ENCODE peak calls at places on chromosome 1, in five cellular contexts. G is A673, S is ovary, Q is prostate gland, N is tibial artery. E is an unnamed sample.

GRCh38 chr1:27438621-27439061 is 46.2 kb downstream of the GPR3 start:
- DNase-seq in N (no peak), S (no peak), G (no peak), Q (no peak), E (no peak)

GRCh38 chr1:64514197-64514765 is 44.4 kb downstream of the CACHD1 start:
- DNase-seq in N (no peak), G (no peak), S (no peak), Q (no peak), E (no peak)

GRCh38 chr1:20169932-20170331 is 16.0 kb upstream of the UBXN10 start:
- DNase-seq in G (no peak), N (no peak), S (no peak), Q (no peak), E (no peak)

GRCh38 chr1:233281711-233282581 is 13.6 kb downstream of the PCNX2 start:
- DNase-seq in Q (no peak), N (no peak), S (no peak), G (no peak), E (no peak)

GRCh38 chr1:145906954-145907755 is 2.7 kb downstream of the ITGA10 start:
- DNase-seq in G (no peak), N (no peak), Q (no peak), S (no peak), E (no peak)

GRCh38 chr1:23385119-23385621 is 15.5 kb upstream of the ZNF436 start:
- DNase-seq in Q (no peak), N (no peak), S (no peak), G (no peak), E (peak; percentile 22)

GRCh38 chr1:54973205-54973921 is 7.1 kb upstream of the TMEM61 start:
- DNase-seq in S (no peak), G (peak; percentile 33), N (peak; percentile 77), Q (no peak), E (peak; percentile 79)

GRCh38 chr1:11482904-11483479 is 4.0 kb downstream of the DISP3 start:
- DNase-seq in N (no peak), S (no peak), Q (no peak), G (no peak), E (no peak)

GRCh38 chr1:194533641-194534040 is 1347.2 kb upstream of the B3GALT2 start:
- DNase-seq in N (no peak), S (no peak), Q (no peak), G (no peak), E (no peak)

GRCh38 chr1:156076609-156077429 is 5.4 kb downstream of the MEX3A start:
- DNase-seq in S (no peak), Q (no peak), N (no peak), G (peak; percentile 78), E (peak; percentile 85)

GRCh38 chr1:55284856-55285255 is 69.7 kb upstream of the USP24 start:
- DNase-seq in Q (peak; percentile 10), S (peak; percentile 25), N (no peak), G (peak; percentile 59), E (peak; percentile 56)

GRCh38 chr1:42936309-42937078 is 22.2 kb downstream of the SLC2A1 start:
- DNase-seq in N (peak; percentile 58), G (no peak), S (peak; percentile 66), Q (no peak), E (peak; percentile 69)

GRCh38 chr1:62435231-62436038 is 1.4 kb upstream of the USP1 start:
- DNase-seq in Q (no peak), G (no peak), S (peak; percentile 18), N (peak; percentile 64), E (peak; percentile 56)

GRCh38 chr1:179002552-179003345 is 22.9 kb upstream of the FAM20B start:
- DNase-seq in G (peak; percentile 69), Q (peak; percentile 51), N (peak; percentile 83), S (peak; percentile 80), E (peak; percentile 98)

DNA sequence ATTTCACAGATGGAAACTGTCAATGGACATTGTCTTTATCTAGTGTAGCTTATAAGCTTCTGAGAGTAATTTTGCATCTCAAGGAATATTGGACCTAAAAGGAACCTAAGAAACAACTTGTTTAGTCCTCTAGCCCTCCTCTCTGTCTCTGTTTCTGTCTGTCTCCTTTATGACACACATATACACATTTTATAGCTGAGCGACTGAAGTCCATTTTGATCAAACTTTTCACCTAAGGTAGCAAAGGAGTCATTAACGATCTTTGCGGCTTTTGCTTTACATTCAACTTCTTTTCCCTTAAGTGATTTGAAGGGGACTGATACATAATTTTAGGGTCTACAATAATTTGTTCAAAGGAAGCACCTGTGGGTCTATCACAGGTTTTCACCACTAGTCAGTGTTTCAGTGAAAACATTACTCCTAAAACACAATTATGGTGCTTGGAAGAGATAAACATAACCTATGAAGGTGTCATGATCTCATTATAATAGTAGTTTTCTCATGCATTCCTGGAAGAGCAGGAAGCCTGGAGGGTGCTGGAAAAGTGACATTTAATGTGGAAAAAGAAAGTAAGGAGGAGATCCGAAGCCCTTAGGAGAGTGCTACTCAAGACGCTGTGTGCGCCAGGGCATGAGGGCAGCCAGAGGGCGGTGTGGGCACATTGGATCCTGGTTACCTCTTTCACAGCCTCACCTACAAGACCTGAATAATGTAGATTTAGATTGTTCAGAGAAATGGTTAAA is 248.6 kb downstream of the DNM3 start:
- DNase-seq in G (peak; percentile 65), S (no peak), Q (peak; percentile 25), N (peak; percentile 66), E (peak; percentile 86)
- H3K4me3 ChIP-seq in G (no peak overlapping the region), S (no peak overlapping the region), Q (no peak overlapping the region), N (no peak overlapping the region), E (no peak overlapping the region)

GRCh38 chr1:207033302-207033701 is 746 bp upstream of the C1orf116 start:
- DNase-seq in N (no peak), Q (no peak), G (no peak), S (no peak), E (no peak)

GRCh38 chr1:207031632-207032258 is 811 bp downstream of the C1orf116 start:
- DNase-seq in G (no peak), N (no peak), Q (peak; percentile 95), S (no peak), E (no peak)

GRCh38 chr1:207034208-207034607 is 1.7 kb upstream of the C1orf116 start:
- DNase-seq in Q (no peak), N (no peak), G (no peak), S (no peak), E (no peak)

GRCh38 chr1:207031016-207031415 is 1.5 kb downstream of the C1orf116 start:
- DNase-seq in N (no peak), Q (no peak), S (no peak), G (no peak), E (no peak)

GRCh38 chr1:207032528-207033017 is at the start of gene C1orf116:
- DNase-seq in G (peak; percentile 38), Q (peak; percentile 93), N (no peak), S (no peak), E (peak; percentile 94)
- H3K4me3 ChIP-seq in G (no peak within 1 kb of the TSS), Q (peak within 1 kb of the TSS; percentile 55), N (no peak within 1 kb of the TSS), S (no peak within 1 kb of the TSS), E (no peak within 1 kb of the TSS)

GRCh38 chr1:154352245-154352580 is 26.9 kb downstream of the ATP8B2 start:
- DNase-seq in N (no peak), S (no peak), G (peak; percentile 12), Q (no peak), E (no peak)

GRCh38 chr1:154351363-154352068 is 26.2 kb downstream of the ATP8B2 start:
- DNase-seq in Q (peak; percentile 82), N (no peak), G (no peak), S (no peak), E (no peak)

GRCh38 chr1:154353966-154354365 is 28.6 kb downstream of the ATP8B2 start:
- DNase-seq in Q (no peak), G (no peak), N (no peak), S (no peak), E (no peak)

GRCh38 chr1:154352581-154353459 is 27.5 kb downstream of the ATP8B2 start:
- DNase-seq in S (peak; percentile 51), G (peak; percentile 56), Q (peak; percentile 32), N (peak; percentile 77), E (peak; percentile 89)

GRCh38 chr1:154353460-154353904 is 28.2 kb downstream of the ATP8B2 start:
- DNase-seq in S (no peak), G (peak; percentile 33), N (no peak), Q (no peak), E (peak; percentile 59)
- H3K4me3 ChIP-seq in S (no peak overlapping the region), G (peak overlapping the region; percentile 49), N (peak overlapping the region; percentile 46), Q (peak overlapping the region; percentile 25), E (no peak overlapping the region)

DNA sequence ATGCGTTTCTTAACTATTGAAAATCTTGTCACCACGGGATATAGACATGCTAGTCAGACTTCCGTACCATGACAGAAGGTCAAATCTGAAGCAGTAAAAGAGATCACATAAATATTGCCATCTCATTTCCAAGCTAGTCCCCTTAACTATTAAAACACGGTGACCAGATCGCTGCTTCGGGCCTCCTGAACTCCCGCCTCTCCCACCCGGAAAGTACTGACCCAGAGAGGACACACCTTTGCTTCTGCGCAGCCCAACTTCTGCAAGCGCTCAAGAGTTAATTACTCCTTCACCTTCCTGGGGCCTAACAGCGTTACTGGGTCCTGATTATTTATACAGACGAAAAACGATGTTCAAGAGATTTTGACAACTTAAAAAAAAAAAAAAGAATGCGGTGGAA is 747 bp downstream of the SORT1 start:
- DNase-seq in G (no peak), N (no peak), Q (no peak), S (no peak), E (peak; percentile 61)
- H3K4me3 ChIP-seq in G (peak overlapping the region; percentile 60), N (peak overlapping the region; percentile 69), Q (peak overlapping the region; percentile 79), S (peak overlapping the region; percentile 55), E (peak overlapping the region; percentile 90)

E was measured in endodermal cell.